ENCODE peak calls at places on chromosomes 16 and 17, in nine cellular contexts. One of them, this sample, is unnamed. For H3K36me3 and H3K4me1, the result is how much of the 10 kb centered on the place peaks cover.

GRCh38 chr16:629289-630023 is 1.3 kb upstream of the WFIKKN1 start:
- DNase-seq in effector memory CD4-positive, alpha-beta T cell: no peak
- DNase-seq in mucosa of descending colon: peak
- DNase-seq in DND-41: no peak
- DNase-seq in esophagus squamous epithelium: no peak
- DNase-seq in CD4-positive, CD25-positive, alpha-beta regulatory T cell: no peak
- DNase-seq in fibroblast of lung: no peak
- DNase-seq in mesendoderm: peak
- DNase-seq in K562: peak
- DNase-seq in this sample: no peak

GRCh38 chr17:31534223-31534888 is 142.9 kb downstream of the RAB11FIP4 start:
- DNase-seq in effector memory CD4-positive, alpha-beta T cell: no peak
- DNase-seq in mucosa of descending colon: no peak
- DNase-seq in DND-41: no peak
- DNase-seq in esophagus squamous epithelium: no peak
- DNase-seq in CD4-positive, CD25-positive, alpha-beta regulatory T cell: no peak
- DNase-seq in fibroblast of lung: no peak
- DNase-seq in mesendoderm: peak
- DNase-seq in K562: no peak
- DNase-seq in this sample: no peak

GRCh38 chr16:30874821-30875717 is 18.8 kb downstream of the BCL7C start:
- DNase-seq in effector memory CD4-positive, alpha-beta T cell: peak
- DNase-seq in mucosa of descending colon: peak
- DNase-seq in DND-41: peak
- DNase-seq in esophagus squamous epithelium: peak
- DNase-seq in CD4-positive, CD25-positive, alpha-beta regulatory T cell: peak
- DNase-seq in fibroblast of lung: peak
- DNase-seq in mesendoderm: peak
- DNase-seq in K562: peak
- DNase-seq in this sample: peak

GRCh38 chr16:79451196-79451816 is 149.2 kb downstream of the MAF start:
- DNase-seq in effector memory CD4-positive, alpha-beta T cell: no peak
- DNase-seq in mucosa of descending colon: no peak
- DNase-seq in DND-41: peak
- DNase-seq in esophagus squamous epithelium: no peak
- DNase-seq in CD4-positive, CD25-positive, alpha-beta regulatory T cell: peak
- DNase-seq in fibroblast of lung: no peak
- DNase-seq in mesendoderm: no peak
- DNase-seq in K562: no peak
- DNase-seq in this sample: no peak

GRCh38 chr16:73019456-73020362 is 28.2 kb downstream of the ZFHX3 start:
- DNase-seq in effector memory CD4-positive, alpha-beta T cell: no peak
- DNase-seq in mucosa of descending colon: no peak
- DNase-seq in DND-41: no peak
- DNase-seq in esophagus squamous epithelium: no peak
- DNase-seq in CD4-positive, CD25-positive, alpha-beta regulatory T cell: no peak
- DNase-seq in fibroblast of lung: peak
- DNase-seq in mesendoderm: no peak
- DNase-seq in K562: no peak
- DNase-seq in this sample: peak

GRCh38 chr16:13143551-13143950 is 242.2 kb downstream of the SHISA9 start:
- DNase-seq in effector memory CD4-positive, alpha-beta T cell: no peak
- DNase-seq in mucosa of descending colon: no peak
- DNase-seq in DND-41: no peak
- DNase-seq in esophagus squamous epithelium: no peak
- DNase-seq in CD4-positive, CD25-positive, alpha-beta regulatory T cell: no peak
- DNase-seq in fibroblast of lung: no peak
- DNase-seq in mesendoderm: no peak
- DNase-seq in K562: no peak
- DNase-seq in this sample: no peak

GRCh38 chr17:13475574-13476223 is 126.0 kb downstream of the HS3ST3A1 start:
- DNase-seq in effector memory CD4-positive, alpha-beta T cell: no peak
- DNase-seq in mucosa of descending colon: no peak
- DNase-seq in DND-41: no peak
- DNase-seq in esophagus squamous epithelium: no peak
- DNase-seq in CD4-positive, CD25-positive, alpha-beta regulatory T cell: no peak
- DNase-seq in fibroblast of lung: no peak
- DNase-seq in mesendoderm: no peak
- DNase-seq in K562: no peak
- DNase-seq in this sample: no peak

GRCh38 chr17:34195987-34196386 is 59.1 kb upstream of the CCL2 start:
- DNase-seq in effector memory CD4-positive, alpha-beta T cell: no peak
- DNase-seq in mucosa of descending colon: no peak
- DNase-seq in DND-41: no peak
- DNase-seq in esophagus squamous epithelium: no peak
- DNase-seq in CD4-positive, CD25-positive, alpha-beta regulatory T cell: no peak
- DNase-seq in fibroblast of lung: no peak
- DNase-seq in mesendoderm: no peak
- DNase-seq in K562: no peak
- DNase-seq in this sample: no peak

GRCh38 chr17:37146578-37147119 is 197.9 kb downstream of the AATF start:
- DNase-seq in effector memory CD4-positive, alpha-beta T cell: no peak
- DNase-seq in mucosa of descending colon: no peak
- DNase-seq in DND-41: no peak
- DNase-seq in esophagus squamous epithelium: no peak
- DNase-seq in CD4-positive, CD25-positive, alpha-beta regulatory T cell: peak
- DNase-seq in fibroblast of lung: no peak
- DNase-seq in mesendoderm: no peak
- DNase-seq in K562: no peak
- DNase-seq in this sample: no peak

GRCh38 chr17:58327363-58328194 is 1.0 kb downstream of the TSPOAP1 start:
- DNase-seq in effector memory CD4-positive, alpha-beta T cell: no peak
- DNase-seq in mucosa of descending colon: peak
- DNase-seq in DND-41: no peak
- DNase-seq in esophagus squamous epithelium: no peak
- DNase-seq in CD4-positive, CD25-positive, alpha-beta regulatory T cell: no peak
- DNase-seq in fibroblast of lung: no peak
- DNase-seq in mesendoderm: no peak
- DNase-seq in K562: no peak
- DNase-seq in this sample: no peak

GRCh38 chr17:52470553-52470952 is 312.0 kb upstream of the CA10 start:
- DNase-seq in effector memory CD4-positive, alpha-beta T cell: no peak
- DNase-seq in mucosa of descending colon: no peak
- DNase-seq in DND-41: no peak
- DNase-seq in esophagus squamous epithelium: no peak
- DNase-seq in CD4-positive, CD25-positive, alpha-beta regulatory T cell: no peak
- DNase-seq in fibroblast of lung: no peak
- DNase-seq in mesendoderm: peak
- DNase-seq in K562: no peak
- DNase-seq in this sample: no peak

GRCh38 chr17:35866356-35866950 is 2.2 kb downstream of the HEATR9 start:
- DNase-seq in effector memory CD4-positive, alpha-beta T cell: no peak
- DNase-seq in mucosa of descending colon: no peak
- DNase-seq in DND-41: no peak
- DNase-seq in esophagus squamous epithelium: no peak
- DNase-seq in CD4-positive, CD25-positive, alpha-beta regulatory T cell: no peak
- DNase-seq in fibroblast of lung: no peak
- DNase-seq in mesendoderm: no peak
- DNase-seq in K562: no peak
- DNase-seq in this sample: no peak

GRCh38 chr16:51359141-51359960 is 208.3 kb upstream of the SALL1 start:
- DNase-seq in effector memory CD4-positive, alpha-beta T cell: no peak
- DNase-seq in mucosa of descending colon: no peak
- DNase-seq in DND-41: no peak
- DNase-seq in esophagus squamous epithelium: no peak
- DNase-seq in CD4-positive, CD25-positive, alpha-beta regulatory T cell: no peak
- DNase-seq in fibroblast of lung: peak
- DNase-seq in mesendoderm: peak
- DNase-seq in K562: no peak
- DNase-seq in this sample: no peak

GRCh38 chr16:72109966-72110530 is 16.4 kb downstream of the DHX38 start:
- DNase-seq in effector memory CD4-positive, alpha-beta T cell: no peak
- DNase-seq in mucosa of descending colon: no peak
- DNase-seq in DND-41: no peak
- DNase-seq in esophagus squamous epithelium: no peak
- DNase-seq in CD4-positive, CD25-positive, alpha-beta regulatory T cell: no peak
- DNase-seq in fibroblast of lung: no peak
- DNase-seq in mesendoderm: no peak
- DNase-seq in K562: no peak
- DNase-seq in this sample: no peak

DNA sequence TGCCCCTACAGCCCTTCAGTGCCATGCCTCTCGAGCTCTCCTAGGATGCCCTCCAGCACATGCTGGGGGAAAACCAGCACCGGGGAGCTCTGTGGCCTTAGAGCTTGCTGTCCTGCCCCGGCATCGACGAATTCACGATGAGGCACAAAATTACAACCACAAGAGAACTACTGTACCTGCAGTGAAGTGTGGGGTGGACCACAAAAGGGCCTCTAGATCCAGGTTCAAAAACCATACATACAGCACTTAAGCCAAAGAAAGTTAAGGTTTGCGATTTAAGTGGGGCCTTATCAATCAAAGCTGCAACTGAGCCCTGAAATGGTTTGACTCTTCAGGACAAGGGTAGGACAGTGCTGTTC is 39.5 kb downstream of the LITAFD start:
- DNase-seq in effector memory CD4-positive, alpha-beta T cell: no peak
- DNase-seq in mucosa of descending colon: no peak
- DNase-seq in DND-41: no peak
- DNase-seq in esophagus squamous epithelium: no peak
- DNase-seq in CD4-positive, CD25-positive, alpha-beta regulatory T cell: no peak
- DNase-seq in fibroblast of lung: no peak
- DNase-seq in mesendoderm: no peak
- DNase-seq in K562: no peak
- DNase-seq in this sample: no peak
- H3K36me3 ChIP-seq in effector memory CD4-positive, alpha-beta T cell: half or more
- H3K36me3 ChIP-seq in mucosa of descending colon: under half
- H3K36me3 ChIP-seq in DND-41: half or more
- H3K36me3 ChIP-seq in esophagus squamous epithelium: half or more
- H3K36me3 ChIP-seq in CD4-positive, CD25-positive, alpha-beta regulatory T cell: half or more
- H3K36me3 ChIP-seq in fibroblast of lung: under half
- H3K36me3 ChIP-seq in mesendoderm: under half
- H3K36me3 ChIP-seq in K562: half or more
- H3K36me3 ChIP-seq in this sample: half or more

DNA sequence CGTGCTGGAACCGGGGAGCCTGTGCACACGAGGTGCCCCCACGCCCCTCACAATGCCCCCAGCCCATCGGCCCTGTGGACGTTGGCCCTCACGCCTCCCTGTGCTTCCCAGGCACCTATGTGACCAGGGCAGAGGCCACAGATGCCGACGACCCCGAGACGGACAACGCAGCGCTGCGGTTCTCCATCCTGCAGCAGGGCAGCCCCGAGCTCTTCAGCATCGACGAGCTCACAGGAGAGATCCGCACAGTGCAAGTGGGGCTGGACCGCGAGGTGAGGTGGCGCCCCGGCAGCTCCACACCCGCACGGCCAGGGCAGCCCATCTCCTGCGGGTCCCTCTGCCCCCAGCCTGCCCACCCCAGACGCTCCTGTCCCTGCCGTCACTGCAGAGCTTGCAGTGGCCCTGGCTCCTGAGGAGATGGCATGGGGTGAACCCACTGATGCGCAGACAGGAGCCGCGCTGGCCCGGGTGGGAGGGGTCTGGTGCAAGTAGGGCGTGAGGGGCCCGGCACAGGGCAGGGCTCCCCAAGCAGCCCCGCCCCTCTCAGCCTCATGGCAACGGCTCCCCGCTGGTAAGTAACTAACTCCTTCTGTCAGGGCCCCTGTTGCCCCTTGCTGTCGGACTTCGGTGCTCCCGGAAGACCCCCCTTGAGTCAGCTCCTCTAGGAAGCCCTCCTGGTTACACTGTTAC is 13.7 kb downstream of the CDH15 start:
- DNase-seq in effector memory CD4-positive, alpha-beta T cell: no peak
- DNase-seq in mucosa of descending colon: no peak
- DNase-seq in DND-41: peak
- DNase-seq in esophagus squamous epithelium: no peak
- DNase-seq in CD4-positive, CD25-positive, alpha-beta regulatory T cell: peak
- DNase-seq in fibroblast of lung: no peak
- DNase-seq in mesendoderm: no peak
- DNase-seq in K562: peak
- DNase-seq in this sample: no peak
- H3K4me1 ChIP-seq in effector memory CD4-positive, alpha-beta T cell: under half
- H3K4me1 ChIP-seq in mucosa of descending colon: under half
- H3K4me1 ChIP-seq in DND-41: under half
- H3K4me1 ChIP-seq in esophagus squamous epithelium: under half
- H3K4me1 ChIP-seq in CD4-positive, CD25-positive, alpha-beta regulatory T cell: under half
- H3K4me1 ChIP-seq in fibroblast of lung: under half
- H3K4me1 ChIP-seq in mesendoderm: under half
- H3K4me1 ChIP-seq in K562: under half
- H3K4me1 ChIP-seq in this sample: under half

DNA sequence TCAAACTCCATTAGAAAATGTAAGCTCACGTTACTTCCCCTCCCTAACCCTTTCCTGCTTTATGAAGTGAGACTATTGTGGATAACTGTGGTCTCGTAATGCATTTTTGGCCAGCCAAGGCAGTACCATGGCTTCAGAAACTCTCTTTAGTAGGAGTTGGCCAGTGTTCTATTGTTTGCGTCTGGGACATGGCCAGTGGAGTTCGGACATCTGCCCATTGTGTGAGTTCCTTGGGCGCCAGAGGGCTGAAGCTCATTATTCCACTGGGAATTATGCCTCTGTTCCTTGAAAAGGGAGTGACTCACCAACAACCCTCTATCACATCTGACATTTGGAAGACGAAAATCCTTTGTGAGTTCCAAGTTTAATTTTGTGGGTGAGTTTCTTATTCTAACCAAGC is 319.5 kb upstream of the SOX9 start:
- DNase-seq in effector memory CD4-positive, alpha-beta T cell: no peak
- DNase-seq in mucosa of descending colon: no peak
- DNase-seq in DND-41: no peak
- DNase-seq in esophagus squamous epithelium: no peak
- DNase-seq in CD4-positive, CD25-positive, alpha-beta regulatory T cell: no peak
- DNase-seq in fibroblast of lung: peak
- DNase-seq in mesendoderm: no peak
- DNase-seq in K562: no peak
- DNase-seq in this sample: no peak
- H3K4me3 ChIP-seq in effector memory CD4-positive, alpha-beta T cell: no peak
- H3K4me3 ChIP-seq in mucosa of descending colon: no peak
- H3K4me3 ChIP-seq in DND-41: no peak
- H3K4me3 ChIP-seq in esophagus squamous epithelium: no peak
- H3K4me3 ChIP-seq in CD4-positive, CD25-positive, alpha-beta regulatory T cell: no peak
- H3K4me3 ChIP-seq in fibroblast of lung: no peak
- H3K4me3 ChIP-seq in mesendoderm: no peak
- H3K4me3 ChIP-seq in K562: no peak
- H3K4me3 ChIP-seq in this sample: no peak

GRCh38 chr16:89931964-89932363 is 8.8 kb downstream of the TUBB3 start:
- DNase-seq in effector memory CD4-positive, alpha-beta T cell: no peak
- DNase-seq in mucosa of descending colon: no peak
- DNase-seq in DND-41: no peak
- DNase-seq in esophagus squamous epithelium: no peak
- DNase-seq in CD4-positive, CD25-positive, alpha-beta regulatory T cell: no peak
- DNase-seq in fibroblast of lung: no peak
- DNase-seq in mesendoderm: no peak
- DNase-seq in K562: no peak
- DNase-seq in this sample: no peak

GRCh38 chr16:89936508-89936907 is 12.0 kb upstream of the DEF8 start:
- DNase-seq in effector memory CD4-positive, alpha-beta T cell: no peak
- DNase-seq in mucosa of descending colon: no peak
- DNase-seq in DND-41: no peak
- DNase-seq in esophagus squamous epithelium: no peak
- DNase-seq in CD4-positive, CD25-positive, alpha-beta regulatory T cell: no peak
- DNase-seq in fibroblast of lung: no peak
- DNase-seq in mesendoderm: no peak
- DNase-seq in K562: no peak
- DNase-seq in this sample: no peak

GRCh38 chr16:89936981-89937380 is 11.6 kb upstream of the DEF8 start:
- DNase-seq in effector memory CD4-positive, alpha-beta T cell: no peak
- DNase-seq in mucosa of descending colon: no peak
- DNase-seq in DND-41: no peak
- DNase-seq in esophagus squamous epithelium: no peak
- DNase-seq in CD4-positive, CD25-positive, alpha-beta regulatory T cell: no peak
- DNase-seq in fibroblast of lung: no peak
- DNase-seq in mesendoderm: no peak
- DNase-seq in K562: no peak
- DNase-seq in this sample: no peak

GRCh38 chr16:89936034-89936433 is 12.5 kb upstream of the DEF8 start:
- DNase-seq in effector memory CD4-positive, alpha-beta T cell: no peak
- DNase-seq in mucosa of descending colon: no peak
- DNase-seq in DND-41: no peak
- DNase-seq in esophagus squamous epithelium: no peak
- DNase-seq in CD4-positive, CD25-positive, alpha-beta regulatory T cell: no peak
- DNase-seq in fibroblast of lung: no peak
- DNase-seq in mesendoderm: no peak
- DNase-seq in K562: no peak
- DNase-seq in this sample: no peak

GRCh38 chr16:89934611-89935553 is 11.7 kb downstream of the TUBB3 start:
- DNase-seq in effector memory CD4-positive, alpha-beta T cell: no peak
- DNase-seq in mucosa of descending colon: no peak
- DNase-seq in DND-41: no peak
- DNase-seq in esophagus squamous epithelium: no peak
- DNase-seq in CD4-positive, CD25-positive, alpha-beta regulatory T cell: no peak
- DNase-seq in fibroblast of lung: no peak
- DNase-seq in mesendoderm: no peak
- DNase-seq in K562: no peak
- DNase-seq in this sample: no peak
- H3K36me3 ChIP-seq in effector memory CD4-positive, alpha-beta T cell: under half
- H3K36me3 ChIP-seq in mucosa of descending colon: under half
- H3K36me3 ChIP-seq in DND-41: under half
- H3K36me3 ChIP-seq in esophagus squamous epithelium: under half
- H3K36me3 ChIP-seq in CD4-positive, CD25-positive, alpha-beta regulatory T cell: under half
- H3K36me3 ChIP-seq in fibroblast of lung: under half
- H3K36me3 ChIP-seq in mesendoderm: under half
- H3K36me3 ChIP-seq in K562: under half
- H3K36me3 ChIP-seq in this sample: under half